ENCODE peak calls at places on chromosomes 12 and 14, in seven cellular contexts. C, B, I, O, Q, K and U are unnamed samples.

GRCh38 chr12:31773223-31773750 is 44.5 kb upstream of the AMN1 start:
- DNase-seq in O (no peak), C (no peak), B (no peak), I (no peak), Q (no peak), K (no peak), U (no peak)

GRCh38 chr12:89840162-89840922 is 131.7 kb upstream of the ATP2B1 start:
- DNase-seq in C (peak; percentile 84), O (no peak), B (no peak), K (no peak), I (no peak), Q (no peak), U (no peak)

GRCh38 chr14:77653473-77653872 is 37.0 kb upstream of the SPTLC2 start:
- DNase-seq in O (peak; percentile 55), I (no peak), Q (no peak), C (peak; percentile 47), B (no peak), K (no peak), U (peak; percentile 18)

GRCh38 chr12:129844662-129845061 is 59.2 kb downstream of the TMEM132D start:
- DNase-seq in B (no peak), C (no peak), K (no peak), Q (no peak), O (no peak), I (no peak), U (no peak)

GRCh38 chr12:128951448-128951847 is 98.2 kb downstream of the GLT1D1 start:
- DNase-seq in K (no peak), C (no peak), Q (no peak), I (no peak), B (no peak), O (no peak), U (no peak)

GRCh38 chr12:92757599-92758121 is 54.9 kb downstream of the PLEKHG7 start:
- DNase-seq in C (no peak), I (no peak), B (no peak), K (no peak), O (no peak), Q (no peak), U (no peak)

GRCh38 chr14:77085538-77085937 is 12.5 kb upstream of the CIPC start:
- DNase-seq in B (no peak), I (no peak), O (peak; percentile 75), C (no peak), Q (no peak), K (no peak), U (no peak)

GRCh38 chr14:86038401-86038985 is 508.5 kb downstream of the FLRT2 start:
- DNase-seq in B (peak; percentile 47), K (no peak), I (peak; percentile 22), C (peak; percentile 59), O (peak; percentile 55), Q (peak; percentile 42), U (peak; percentile 2)

GRCh38 chr14:67951529-67952120 is 132.0 kb downstream of the RAD51B start:
- DNase-seq in B (no peak), I (no peak), Q (no peak), C (no peak), K (no peak), O (no peak), U (no peak)

GRCh38 chr14:74048291-74048690 is 29.1 kb downstream of the BBOF1 start:
- DNase-seq in O (peak; percentile 38), I (no peak), K (no peak), B (no peak), C (peak; percentile 16), Q (peak; percentile 78), U (no peak)

GRCh38 chr14:27553820-27554219 is 956.0 kb upstream of the NOVA1 start:
- DNase-seq in K (no peak), Q (peak; percentile 29), C (no peak), I (no peak), O (peak; percentile 32), B (no peak), U (no peak)

GRCh38 chr12:10936495-10936894 is 2.6 kb downstream of the TAS2R14 start:
- DNase-seq in Q (no peak), I (no peak), K (no peak), C (peak; percentile 6), O (no peak), B (no peak), U (no peak)

GRCh38 chr12:32139064-32139421 is 32.4 kb downstream of the BICD1 start:
- DNase-seq in O (peak; percentile 24), I (peak; percentile 11), B (no peak), K (no peak), C (peak; percentile 71), Q (no peak), U (no peak)

GRCh38 chr12:130611026-130611905 is 104.8 kb downstream of the RIMBP2 start:
- DNase-seq in K (no peak), C (no peak), B (no peak), O (no peak), I (no peak), Q (no peak), U (no peak)

GRCh38 chr12:28222959-28223662 is 32.9 kb downstream of the CCDC91 start:
- DNase-seq in B (no peak), C (no peak), K (no peak), I (no peak), Q (no peak), O (no peak), U (no peak)

GRCh38 chr12:524167-524951 is 64.6 kb downstream of the B4GALNT3 start:
- DNase-seq in B (no peak), I (no peak), O (no peak), Q (peak; percentile 35), C (no peak), K (peak; percentile 65), U (no peak)

GRCh38 chr14:77024171-77024627 is 4.3 kb downstream of the IRF2BPL start:
- DNase-seq in K (no peak), I (peak; percentile 42), C (no peak), B (peak; percentile 65), O (peak; percentile 88), Q (peak; percentile 76), U (no peak)

GRCh38 chr12:132141976-132142678 is 2.0 kb downstream of the DDX51 start:
- DNase-seq in B (no peak), O (no peak), I (no peak), C (no peak), K (no peak), Q (no peak), U (peak; percentile 32)

GRCh38 chr14:94088516-94088915 is 7.4 kb downstream of the IFI27L1 start:
- DNase-seq in Q (peak; percentile 27), O (no peak), K (no peak), C (no peak), I (no peak), B (no peak), U (no peak)

GRCh38 chr12:99455350-99456037 is 192.1 kb upstream of the GARIN6 start:
- DNase-seq in O (no peak), K (no peak), B (no peak), I (no peak), Q (peak; percentile 88), C (peak; percentile 24), U (peak; percentile 55)

GRCh38 chr12:56818629-56819028 is 55.5 kb downstream of the HSD17B6 start:
- DNase-seq in K (no peak), O (no peak), C (no peak), I (no peak), Q (no peak), B (no peak), U (no peak)

GRCh38 chr14:88695873-88696272 is 96.9 kb downstream of the EML5 start:
- DNase-seq in B (no peak), I (no peak), Q (peak; percentile 23), O (no peak), C (no peak), K (no peak), U (no peak)

GRCh38 chr12:71661977-71662522 is 1.6 kb downstream of the ZFC3H1 start:
- DNase-seq in K (no peak), C (no peak), B (no peak), Q (no peak), O (no peak), I (no peak), U (no peak)
- H3K4me3 ChIP-seq in K (no peak overlapping the region), C (peak overlapping the region; percentile 79), B (peak overlapping the region; percentile 90), Q (peak overlapping the region; percentile 95), O (peak overlapping the region; percentile 86), I (peak overlapping the region; percentile 79), U (peak overlapping the region; percentile 65)

GRCh38 chr12:14261096-14261495 is 104.4 kb upstream of the ATF7IP start:
- DNase-seq in Q (no peak), B (no peak), K (no peak), O (no peak), C (no peak), I (no peak), U (no peak)

GRCh38 chr12:14261861-14262260 is 103.6 kb upstream of the ATF7IP start:
- DNase-seq in B (no peak), C (no peak), O (no peak), Q (no peak), K (no peak), I (no peak), U (no peak)

GRCh38 chr12:14258468-14258947 is 107.0 kb upstream of the ATF7IP start:
- DNase-seq in O (peak; percentile 49), Q (no peak), K (no peak), B (no peak), C (no peak), I (no peak), U (no peak)

GRCh38 chr12:14259481-14260010 is 105.9 kb upstream of the ATF7IP start:
- DNase-seq in O (no peak), I (no peak), K (no peak), B (no peak), C (no peak), Q (no peak), U (no peak)

GRCh38 chr12:14260011-14260993 is 105.2 kb upstream of the ATF7IP start:
- DNase-seq in O (peak; percentile 93), C (peak; percentile 53), Q (peak; percentile 78), B (no peak), K (peak; percentile 87), I (no peak), U (peak; percentile 71)
- H3K4me3 ChIP-seq in O (no peak overlapping the region), C (no peak overlapping the region), Q (peak overlapping the region; percentile 15), B (no peak overlapping the region), K (no peak overlapping the region), I (no peak overlapping the region), U (no peak overlapping the region)

GRCh38 chr12:100718212-100718611 is 76.4 kb upstream of the ANO4 start:
- DNase-seq in Q (no peak), I (no peak), C (no peak), B (no peak), K (no peak), O (no peak), U (no peak)
- H3K4me3 ChIP-seq in Q (no peak overlapping the region), I (no peak overlapping the region), C (no peak overlapping the region), B (no peak overlapping the region), K (no peak overlapping the region), O (no peak overlapping the region), U (no peak overlapping the region)

GRCh38 chr12:47835831-47836155 is 16.1 kb upstream of the HDAC7 start:
- DNase-seq in I (no peak), C (no peak), B (no peak), O (peak; percentile 25), K (no peak), Q (peak; percentile 88), U (no peak)

GRCh38 chr12:47835017-47835830 is 15.5 kb upstream of the HDAC7 start:
- DNase-seq in I (no peak), C (peak; percentile 50), Q (no peak), O (no peak), B (no peak), K (no peak), U (no peak)

GRCh38 chr12:47834199-47835016 is 14.7 kb upstream of the HDAC7 start:
- DNase-seq in O (no peak), I (no peak), K (no peak), B (no peak), Q (no peak), C (no peak), U (no peak)

GRCh38 chr12:47832263-47832933 is 12.7 kb upstream of the HDAC7 start:
- DNase-seq in O (no peak), K (no peak), Q (no peak), I (no peak), C (no peak), B (peak; percentile 62), U (no peak)

GRCh38 chr12:47833591-47834012 is 13.9 kb upstream of the HDAC7 start:
- DNase-seq in C (no peak), Q (no peak), K (no peak), I (no peak), O (no peak), B (no peak), U (no peak)
- H3K4me3 ChIP-seq in C (no peak overlapping the region), Q (no peak overlapping the region), K (no peak overlapping the region), I (no peak overlapping the region), O (no peak overlapping the region), B (peak overlapping the region; percentile 25), U (no peak overlapping the region)